ENCODE peak calls at places on chromosome 6, in six cellular contexts. B is prostate gland, R is right lobe of liver, I is A549, C is tibial nerve, Y is breast epithelium. E is an unnamed sample.

GRCh38 chr6:109322825-109323580 is 59.3 kb downstream of the CD164 start:
- DNase-seq in R (no peak), B (peak), Y (no peak), C (no peak), I (no peak), E (peak)

GRCh38 chr6:138162104-138162946 is 586 bp downstream of the ARFGEF3 start:
- DNase-seq in R (no peak), B (peak), C (peak), I (peak), Y (peak), E (no peak)

GRCh38 chr6:32108094-32108627 is 977 bp downstream of the TNXB start:
- DNase-seq in I (no peak), B (no peak), R (no peak), C (peak), Y (no peak), E (peak)

GRCh38 chr6:2244261-2245102 is 923 bp downstream of the GMDS start:
- DNase-seq in Y (no peak), R (no peak), C (no peak), B (peak), I (peak), E (no peak)

GRCh38 chr6:14026831-14027539 is 90.6 kb upstream of the CD83 start:
- DNase-seq in C (no peak), R (no peak), Y (no peak), B (no peak), I (no peak), E (no peak)

GRCh38 chr6:44571510-44571909 is 184.0 kb downstream of the CDC5L start:
- DNase-seq in I (no peak), C (no peak), Y (no peak), R (no peak), B (no peak), E (no peak)

GRCh38 chr6:137829641-137830083 is 37.4 kb upstream of the TNFAIP3 start:
- DNase-seq in B (no peak), Y (no peak), R (no peak), C (no peak), I (no peak), E (no peak)

GRCh38 chr6:28323813-28324424 is 12.0 kb downstream of the ZSCAN31 start:
- DNase-seq in Y (no peak), R (no peak), B (no peak), I (no peak), C (no peak), E (no peak)

GRCh38 chr6:145735356-145736165 is at the start of gene EPM2A:
- DNase-seq in B (peak), C (peak), R (peak), I (peak), Y (peak), E (peak)
- TF ChIP-seq POLR2A in B (no peak), C (peak), R (peak), I (no peak), Y (peak), E (peak)

GRCh38 chr6:30322527-30323501 is 3.9 kb upstream of the TRIM39 start:
- DNase-seq in I (no peak), C (no peak), B (no peak), Y (no peak), R (no peak), E (no peak)
- H3K27ac ChIP-seq in I (no peak), C (no peak), B (no peak), Y (no peak), R (no peak), E (no peak)

DNA sequence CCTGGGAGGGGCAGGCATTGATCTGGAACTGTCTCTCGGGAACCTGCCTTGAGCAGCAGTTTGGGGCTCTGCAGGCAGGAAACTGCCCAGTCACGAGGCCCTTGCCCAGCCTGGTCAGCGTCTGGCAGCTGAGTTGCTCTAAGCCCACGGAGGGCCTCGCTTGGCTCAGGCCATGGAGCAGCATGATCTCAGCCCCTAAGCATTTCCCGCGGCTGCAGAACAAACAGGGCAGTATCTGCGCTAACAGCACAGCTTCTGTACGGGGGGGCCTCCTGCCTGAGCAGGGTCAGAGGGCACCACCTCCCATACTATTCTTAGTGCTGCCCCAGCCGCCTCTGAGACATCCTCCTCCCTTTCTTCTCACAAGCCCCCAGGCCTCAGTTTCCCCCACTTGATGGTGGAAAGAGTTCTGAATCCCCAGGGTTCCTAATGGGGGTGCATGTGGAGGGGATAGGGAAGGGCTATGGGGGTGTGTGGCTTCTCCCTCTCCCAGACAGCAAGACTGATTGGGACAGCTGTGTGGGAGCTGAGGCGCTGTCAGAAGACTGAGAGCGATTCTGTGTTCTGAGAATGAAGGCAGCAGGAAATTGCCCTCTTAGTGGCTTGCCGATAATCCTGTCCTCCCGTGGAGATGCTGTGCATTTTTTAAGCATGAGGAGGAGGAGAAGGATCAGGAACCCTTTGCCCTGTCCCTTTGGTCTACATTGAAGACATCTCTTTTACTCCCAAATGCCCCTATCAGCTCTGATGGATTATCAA is 46.4 kb downstream of the MOCS1 start:
- DNase-seq in Y (no peak), B (no peak), C (peak), I (no peak), R (no peak), E (peak)
- TF ChIP-seq POLR2A in Y (no peak), B (no peak), C (peak), I (no peak), R (no peak), E (no peak)

DNA sequence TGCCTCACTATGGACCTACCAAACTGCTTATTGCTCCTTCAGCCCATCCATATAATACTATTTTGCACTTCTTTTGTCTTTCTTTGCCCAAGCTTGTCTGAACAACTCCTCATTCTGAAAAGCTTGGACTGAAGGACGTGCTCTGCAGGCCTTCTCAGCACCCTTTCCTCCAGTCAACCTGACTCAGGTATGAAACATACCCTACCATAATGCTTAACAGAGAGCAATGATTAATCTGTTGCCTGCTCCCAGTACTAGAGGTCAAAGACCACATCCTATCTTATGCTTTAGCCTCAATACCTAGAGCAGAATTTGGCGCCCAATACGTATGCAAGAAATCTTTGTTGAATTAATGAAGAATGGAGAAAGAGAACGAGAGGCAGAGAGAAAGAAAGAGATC is 55.2 kb downstream of the ATXN1 start:
- DNase-seq in B (no peak), C (no peak), I (no peak), R (no peak), Y (no peak), E (no peak)
- H3K27ac ChIP-seq in B (no peak), C (no peak), I (no peak), R (no peak), Y (no peak), E (no peak)

DNA sequence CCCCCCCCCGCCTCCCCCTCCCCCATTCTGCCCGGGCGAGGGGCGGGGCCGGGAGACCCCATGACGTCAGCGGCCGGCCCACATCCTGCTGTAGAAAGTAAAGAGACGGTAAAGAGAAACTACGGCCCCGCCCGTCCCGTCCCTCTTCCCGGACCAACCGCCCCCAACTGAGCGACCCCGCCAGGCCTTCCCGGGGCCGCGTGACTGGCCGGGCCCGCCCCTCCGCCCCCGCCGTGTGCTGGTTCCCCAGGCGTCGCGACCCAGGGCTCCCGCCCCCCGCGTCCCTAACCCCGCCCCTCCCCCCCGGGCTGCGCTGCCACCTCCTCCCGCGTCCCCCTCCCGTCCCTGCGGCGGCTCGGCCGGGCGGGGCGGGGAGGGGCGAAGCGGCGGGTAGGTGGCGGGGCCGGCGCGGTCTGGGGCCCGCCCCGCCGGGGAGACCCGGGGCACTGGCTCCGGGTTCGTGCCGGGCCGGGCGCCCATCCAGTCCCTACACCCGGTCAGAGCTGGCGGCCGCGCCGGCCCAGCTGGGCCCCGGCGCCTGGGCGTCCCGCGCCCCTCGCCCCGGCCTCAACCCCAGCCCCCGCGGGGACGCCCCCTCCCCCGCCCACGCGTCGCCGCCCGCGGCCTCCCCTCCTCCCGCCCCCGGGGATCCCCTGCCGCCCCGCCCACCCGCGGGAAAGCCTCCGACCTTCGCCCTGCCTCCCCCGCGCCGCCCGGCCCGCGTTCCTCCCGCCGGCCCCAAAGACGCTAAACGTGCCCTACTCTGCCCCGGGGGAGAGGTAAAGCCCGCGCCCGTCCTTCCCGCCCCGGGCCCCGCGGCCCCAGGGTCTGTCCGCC is 618 bp upstream of the HIVEP1 start:
- DNase-seq in I (peak), Y (peak), C (peak), R (peak), B (peak), E (peak)
- TF ChIP-seq POLR2A in I (no peak), Y (no peak), C (peak), R (no peak), B (no peak), E (peak)